ENCODE peak calls at places on chromosomes 11 and 22, in ten cellular contexts. One of them, this sample, is unnamed.

GRCh38 chr11:117186431-117186761 is 7.9 kb downstream of the SIDT2 start:
- DNase-seq in stomach: no peak
- DNase-seq in amniotic stem cell: no peak
- DNase-seq in activated CD8-positive, alpha-beta memory T cell treated with anti-CD3 and anti-CD28 coated beads, Interleukin-2, amount 50 U/mL, for 48 hours: no peak
- DNase-seq in activated gamma-delta T cell: no peak
- DNase-seq in A549: no peak
- DNase-seq in stimulated activated CD4-positive, alpha-beta T cell treated with anti-CD3 and anti-CD28 coated beads, Interleukin-4, amount 100 ng/mL, for 24 hours: no peak
- DNase-seq in T-helper 9 cell: no peak
- DNase-seq in SHP77: no peak
- DNase-seq in dermis microvascular lymphatic vessel endothelial cell: no peak
- DNase-seq in this sample: no peak

GRCh38 chr22:44142421-44143116 is 38.2 kb upstream of the PARVG start:
- DNase-seq in SHP77: no peak
- DNase-seq in activated gamma-delta T cell: no peak
- DNase-seq in stomach: no peak
- DNase-seq in A549: no peak
- DNase-seq in amniotic stem cell: no peak
- DNase-seq in dermis microvascular lymphatic vessel endothelial cell: no peak
- DNase-seq in activated CD8-positive, alpha-beta memory T cell treated with anti-CD3 and anti-CD28 coated beads, Interleukin-2, amount 50 U/mL, for 48 hours: no peak
- DNase-seq in stimulated activated CD4-positive, alpha-beta T cell treated with anti-CD3 and anti-CD28 coated beads, Interleukin-4, amount 100 ng/mL, for 24 hours: no peak
- DNase-seq in T-helper 9 cell: no peak
- DNase-seq in this sample: no peak

GRCh38 chr11:119470316-119471266 is 47.6 kb upstream of the THY1 start:
- DNase-seq in activated gamma-delta T cell: no peak
- DNase-seq in A549: no peak
- DNase-seq in stimulated activated CD4-positive, alpha-beta T cell treated with anti-CD3 and anti-CD28 coated beads, Interleukin-4, amount 100 ng/mL, for 24 hours: no peak
- DNase-seq in SHP77: no peak
- DNase-seq in T-helper 9 cell: no peak
- DNase-seq in dermis microvascular lymphatic vessel endothelial cell: no peak
- DNase-seq in activated CD8-positive, alpha-beta memory T cell treated with anti-CD3 and anti-CD28 coated beads, Interleukin-2, amount 50 U/mL, for 48 hours: peak; percentile 30
- DNase-seq in stomach: no peak
- DNase-seq in amniotic stem cell: peak; percentile 65
- DNase-seq in this sample: no peak

GRCh38 chr11:93541884-93542752 is 1.1 kb downstream of the SMCO4 start:
- DNase-seq in stomach: peak; percentile 46
- DNase-seq in activated gamma-delta T cell: no peak
- DNase-seq in T-helper 9 cell: peak; percentile 24
- DNase-seq in dermis microvascular lymphatic vessel endothelial cell: no peak
- DNase-seq in amniotic stem cell: peak; percentile 7
- DNase-seq in stimulated activated CD4-positive, alpha-beta T cell treated with anti-CD3 and anti-CD28 coated beads, Interleukin-4, amount 100 ng/mL, for 24 hours: peak; percentile 23
- DNase-seq in A549: peak; percentile 38
- DNase-seq in activated CD8-positive, alpha-beta memory T cell treated with anti-CD3 and anti-CD28 coated beads, Interleukin-2, amount 50 U/mL, for 48 hours: peak; percentile 67
- DNase-seq in SHP77: peak; percentile 52
- DNase-seq in this sample: peak; percentile 47

GRCh38 chr22:50298937-50299656 is 8.3 kb downstream of the PLXNB2 start:
- DNase-seq in dermis microvascular lymphatic vessel endothelial cell: no peak
- DNase-seq in activated CD8-positive, alpha-beta memory T cell treated with anti-CD3 and anti-CD28 coated beads, Interleukin-2, amount 50 U/mL, for 48 hours: no peak
- DNase-seq in stimulated activated CD4-positive, alpha-beta T cell treated with anti-CD3 and anti-CD28 coated beads, Interleukin-4, amount 100 ng/mL, for 24 hours: no peak
- DNase-seq in amniotic stem cell: no peak
- DNase-seq in A549: no peak
- DNase-seq in SHP77: no peak
- DNase-seq in activated gamma-delta T cell: no peak
- DNase-seq in stomach: peak; percentile 58
- DNase-seq in T-helper 9 cell: no peak
- DNase-seq in this sample: no peak

GRCh38 chr22:44574581-44575343 is 76.7 kb upstream of the RTL6 start:
- DNase-seq in A549: no peak
- DNase-seq in stimulated activated CD4-positive, alpha-beta T cell treated with anti-CD3 and anti-CD28 coated beads, Interleukin-4, amount 100 ng/mL, for 24 hours: no peak
- DNase-seq in amniotic stem cell: no peak
- DNase-seq in stomach: peak; percentile 16
- DNase-seq in T-helper 9 cell: no peak
- DNase-seq in activated gamma-delta T cell: no peak
- DNase-seq in activated CD8-positive, alpha-beta memory T cell treated with anti-CD3 and anti-CD28 coated beads, Interleukin-2, amount 50 U/mL, for 48 hours: peak; percentile 23
- DNase-seq in dermis microvascular lymphatic vessel endothelial cell: no peak
- DNase-seq in SHP77: no peak
- DNase-seq in this sample: no peak

GRCh38 chr22:20552450-20552894 is 45.1 kb downstream of the MED15 start:
- DNase-seq in SHP77: no peak
- DNase-seq in stomach: peak; percentile 52
- DNase-seq in stimulated activated CD4-positive, alpha-beta T cell treated with anti-CD3 and anti-CD28 coated beads, Interleukin-4, amount 100 ng/mL, for 24 hours: no peak
- DNase-seq in activated CD8-positive, alpha-beta memory T cell treated with anti-CD3 and anti-CD28 coated beads, Interleukin-2, amount 50 U/mL, for 48 hours: no peak
- DNase-seq in A549: no peak
- DNase-seq in T-helper 9 cell: no peak
- DNase-seq in dermis microvascular lymphatic vessel endothelial cell: no peak
- DNase-seq in amniotic stem cell: no peak
- DNase-seq in activated gamma-delta T cell: no peak
- DNase-seq in this sample: no peak

GRCh38 chr22:26298605-26299310 is 129.5 kb downstream of the SEZ6L start:
- DNase-seq in A549: no peak
- DNase-seq in T-helper 9 cell: no peak
- DNase-seq in dermis microvascular lymphatic vessel endothelial cell: no peak
- DNase-seq in activated CD8-positive, alpha-beta memory T cell treated with anti-CD3 and anti-CD28 coated beads, Interleukin-2, amount 50 U/mL, for 48 hours: no peak
- DNase-seq in activated gamma-delta T cell: no peak
- DNase-seq in stomach: no peak
- DNase-seq in SHP77: no peak
- DNase-seq in stimulated activated CD4-positive, alpha-beta T cell treated with anti-CD3 and anti-CD28 coated beads, Interleukin-4, amount 100 ng/mL, for 24 hours: no peak
- DNase-seq in amniotic stem cell: no peak
- DNase-seq in this sample: no peak

GRCh38 chr11:13462311-13462927 is 603 bp downstream of the BTBD10 start:
- DNase-seq in activated gamma-delta T cell: peak; percentile 39
- DNase-seq in amniotic stem cell: no peak
- DNase-seq in dermis microvascular lymphatic vessel endothelial cell: no peak
- DNase-seq in T-helper 9 cell: peak; percentile 53
- DNase-seq in activated CD8-positive, alpha-beta memory T cell treated with anti-CD3 and anti-CD28 coated beads, Interleukin-2, amount 50 U/mL, for 48 hours: peak; percentile 80
- DNase-seq in stomach: peak; percentile 43
- DNase-seq in SHP77: peak; percentile 28
- DNase-seq in stimulated activated CD4-positive, alpha-beta T cell treated with anti-CD3 and anti-CD28 coated beads, Interleukin-4, amount 100 ng/mL, for 24 hours: peak; percentile 61
- DNase-seq in A549: peak; percentile 63
- DNase-seq in this sample: peak; percentile 64

GRCh38 chr11:1060885-1061616 is 13.6 kb upstream of the MUC2 start:
- DNase-seq in A549: peak; percentile 83
- DNase-seq in stomach: peak; percentile 77
- DNase-seq in SHP77: no peak
- DNase-seq in amniotic stem cell: peak; percentile 81
- DNase-seq in activated CD8-positive, alpha-beta memory T cell treated with anti-CD3 and anti-CD28 coated beads, Interleukin-2, amount 50 U/mL, for 48 hours: no peak
- DNase-seq in activated gamma-delta T cell: no peak
- DNase-seq in dermis microvascular lymphatic vessel endothelial cell: peak; percentile 54
- DNase-seq in stimulated activated CD4-positive, alpha-beta T cell treated with anti-CD3 and anti-CD28 coated beads, Interleukin-4, amount 100 ng/mL, for 24 hours: no peak
- DNase-seq in T-helper 9 cell: no peak
- DNase-seq in this sample: no peak

GRCh38 chr11:62151737-62152102 is 27.9 kb downstream of the INCENP start:
- DNase-seq in stomach: peak; percentile 21
- DNase-seq in SHP77: no peak
- DNase-seq in A549: no peak
- DNase-seq in activated gamma-delta T cell: no peak
- DNase-seq in stimulated activated CD4-positive, alpha-beta T cell treated with anti-CD3 and anti-CD28 coated beads, Interleukin-4, amount 100 ng/mL, for 24 hours: no peak
- DNase-seq in dermis microvascular lymphatic vessel endothelial cell: no peak
- DNase-seq in activated CD8-positive, alpha-beta memory T cell treated with anti-CD3 and anti-CD28 coated beads, Interleukin-2, amount 50 U/mL, for 48 hours: peak; percentile 36
- DNase-seq in amniotic stem cell: no peak
- DNase-seq in T-helper 9 cell: no peak
- DNase-seq in this sample: no peak

GRCh38 chr11:12496181-12497025 is 119.0 kb downstream of the PARVA start:
- DNase-seq in SHP77: no peak
- DNase-seq in stomach: no peak
- DNase-seq in A549: no peak
- DNase-seq in stimulated activated CD4-positive, alpha-beta T cell treated with anti-CD3 and anti-CD28 coated beads, Interleukin-4, amount 100 ng/mL, for 24 hours: no peak
- DNase-seq in activated CD8-positive, alpha-beta memory T cell treated with anti-CD3 and anti-CD28 coated beads, Interleukin-2, amount 50 U/mL, for 48 hours: no peak
- DNase-seq in T-helper 9 cell: no peak
- DNase-seq in dermis microvascular lymphatic vessel endothelial cell: no peak
- DNase-seq in activated gamma-delta T cell: no peak
- DNase-seq in amniotic stem cell: no peak
- DNase-seq in this sample: no peak

GRCh38 chr11:73147771-73148681 is 5.9 kb upstream of the FCHSD2 start:
- DNase-seq in stomach: no peak
- DNase-seq in SHP77: peak; percentile 49
- DNase-seq in amniotic stem cell: no peak
- DNase-seq in A549: no peak
- DNase-seq in stimulated activated CD4-positive, alpha-beta T cell treated with anti-CD3 and anti-CD28 coated beads, Interleukin-4, amount 100 ng/mL, for 24 hours: no peak
- DNase-seq in T-helper 9 cell: no peak
- DNase-seq in activated gamma-delta T cell: no peak
- DNase-seq in dermis microvascular lymphatic vessel endothelial cell: no peak
- DNase-seq in activated CD8-positive, alpha-beta memory T cell treated with anti-CD3 and anti-CD28 coated beads, Interleukin-2, amount 50 U/mL, for 48 hours: no peak
- DNase-seq in this sample: no peak

GRCh38 chr11:82942376-82942775 is 40.8 kb downstream of the DDIAS start:
- DNase-seq in stimulated activated CD4-positive, alpha-beta T cell treated with anti-CD3 and anti-CD28 coated beads, Interleukin-4, amount 100 ng/mL, for 24 hours: no peak
- DNase-seq in A549: no peak
- DNase-seq in activated CD8-positive, alpha-beta memory T cell treated with anti-CD3 and anti-CD28 coated beads, Interleukin-2, amount 50 U/mL, for 48 hours: no peak
- DNase-seq in amniotic stem cell: no peak
- DNase-seq in activated gamma-delta T cell: no peak
- DNase-seq in stomach: no peak
- DNase-seq in SHP77: no peak
- DNase-seq in T-helper 9 cell: no peak
- DNase-seq in dermis microvascular lymphatic vessel endothelial cell: no peak
- DNase-seq in this sample: no peak

GRCh38 chr11:130157111-130157510 is 2.5 kb upstream of the ST14 start:
- DNase-seq in A549: no peak
- DNase-seq in dermis microvascular lymphatic vessel endothelial cell: no peak
- DNase-seq in amniotic stem cell: no peak
- DNase-seq in activated CD8-positive, alpha-beta memory T cell treated with anti-CD3 and anti-CD28 coated beads, Interleukin-2, amount 50 U/mL, for 48 hours: no peak
- DNase-seq in stomach: no peak
- DNase-seq in stimulated activated CD4-positive, alpha-beta T cell treated with anti-CD3 and anti-CD28 coated beads, Interleukin-4, amount 100 ng/mL, for 24 hours: no peak
- DNase-seq in T-helper 9 cell: no peak
- DNase-seq in SHP77: no peak
- DNase-seq in activated gamma-delta T cell: no peak
- DNase-seq in this sample: no peak

GRCh38 chr11:110518809-110519514 is 89.2 kb downstream of the FDX1 start:
- DNase-seq in SHP77: no peak
- DNase-seq in A549: no peak
- DNase-seq in stimulated activated CD4-positive, alpha-beta T cell treated with anti-CD3 and anti-CD28 coated beads, Interleukin-4, amount 100 ng/mL, for 24 hours: no peak
- DNase-seq in activated gamma-delta T cell: no peak
- DNase-seq in T-helper 9 cell: no peak
- DNase-seq in dermis microvascular lymphatic vessel endothelial cell: no peak
- DNase-seq in amniotic stem cell: no peak
- DNase-seq in stomach: no peak
- DNase-seq in activated CD8-positive, alpha-beta memory T cell treated with anti-CD3 and anti-CD28 coated beads, Interleukin-2, amount 50 U/mL, for 48 hours: no peak
- DNase-seq in this sample: no peak

GRCh38 chr11:85759915-85760314 is 51.0 kb downstream of the SYTL2 start:
- DNase-seq in stomach: no peak
- DNase-seq in stimulated activated CD4-positive, alpha-beta T cell treated with anti-CD3 and anti-CD28 coated beads, Interleukin-4, amount 100 ng/mL, for 24 hours: no peak
- DNase-seq in activated gamma-delta T cell: no peak
- DNase-seq in T-helper 9 cell: no peak
- DNase-seq in SHP77: no peak
- DNase-seq in activated CD8-positive, alpha-beta memory T cell treated with anti-CD3 and anti-CD28 coated beads, Interleukin-2, amount 50 U/mL, for 48 hours: no peak
- DNase-seq in dermis microvascular lymphatic vessel endothelial cell: no peak
- DNase-seq in A549: no peak
- DNase-seq in amniotic stem cell: no peak
- DNase-seq in this sample: no peak

GRCh38 chr22:46008836-46009596 is 32.1 kb upstream of the WNT7B start:
- DNase-seq in activated gamma-delta T cell: no peak
- DNase-seq in T-helper 9 cell: no peak
- DNase-seq in A549: no peak
- DNase-seq in activated CD8-positive, alpha-beta memory T cell treated with anti-CD3 and anti-CD28 coated beads, Interleukin-2, amount 50 U/mL, for 48 hours: no peak
- DNase-seq in stimulated activated CD4-positive, alpha-beta T cell treated with anti-CD3 and anti-CD28 coated beads, Interleukin-4, amount 100 ng/mL, for 24 hours: no peak
- DNase-seq in amniotic stem cell: no peak
- DNase-seq in dermis microvascular lymphatic vessel endothelial cell: no peak
- DNase-seq in SHP77: no peak
- DNase-seq in stomach: no peak
- DNase-seq in this sample: no peak

GRCh38 chr22:37244922-37245722 is 1.1 kb upstream of the RAC2 start:
- DNase-seq in activated gamma-delta T cell: no peak
- DNase-seq in A549: no peak
- DNase-seq in stimulated activated CD4-positive, alpha-beta T cell treated with anti-CD3 and anti-CD28 coated beads, Interleukin-4, amount 100 ng/mL, for 24 hours: no peak
- DNase-seq in SHP77: no peak
- DNase-seq in dermis microvascular lymphatic vessel endothelial cell: no peak
- DNase-seq in stomach: no peak
- DNase-seq in amniotic stem cell: no peak
- DNase-seq in T-helper 9 cell: no peak
- DNase-seq in activated CD8-positive, alpha-beta memory T cell treated with anti-CD3 and anti-CD28 coated beads, Interleukin-2, amount 50 U/mL, for 48 hours: peak; percentile 65
- DNase-seq in this sample: no peak

GRCh38 chr11:118430956-118431355 is 5.3 kb upstream of the KMT2A start:
- DNase-seq in activated CD8-positive, alpha-beta memory T cell treated with anti-CD3 and anti-CD28 coated beads, Interleukin-2, amount 50 U/mL, for 48 hours: no peak
- DNase-seq in SHP77: no peak
- DNase-seq in activated gamma-delta T cell: no peak
- DNase-seq in stomach: no peak
- DNase-seq in stimulated activated CD4-positive, alpha-beta T cell treated with anti-CD3 and anti-CD28 coated beads, Interleukin-4, amount 100 ng/mL, for 24 hours: no peak
- DNase-seq in T-helper 9 cell: no peak
- DNase-seq in amniotic stem cell: no peak
- DNase-seq in dermis microvascular lymphatic vessel endothelial cell: no peak
- DNase-seq in A549: no peak
- DNase-seq in this sample: no peak

GRCh38 chr11:69335461-69336386 is 41.8 kb downstream of the MYEOV start:
- DNase-seq in SHP77: peak; percentile 30
- DNase-seq in stomach: peak; percentile 16
- DNase-seq in amniotic stem cell: no peak
- DNase-seq in activated gamma-delta T cell: no peak
- DNase-seq in stimulated activated CD4-positive, alpha-beta T cell treated with anti-CD3 and anti-CD28 coated beads, Interleukin-4, amount 100 ng/mL, for 24 hours: no peak
- DNase-seq in T-helper 9 cell: no peak
- DNase-seq in activated CD8-positive, alpha-beta memory T cell treated with anti-CD3 and anti-CD28 coated beads, Interleukin-2, amount 50 U/mL, for 48 hours: peak; percentile 43
- DNase-seq in dermis microvascular lymphatic vessel endothelial cell: no peak
- DNase-seq in A549: no peak
- DNase-seq in this sample: no peak

GRCh38 chr11:65558002-65558784 is at the start of gene LTBP3:
- DNase-seq in dermis microvascular lymphatic vessel endothelial cell: peak; percentile 37
- DNase-seq in SHP77: peak; percentile 34
- DNase-seq in A549: peak; percentile 59
- DNase-seq in amniotic stem cell: no peak
- DNase-seq in stimulated activated CD4-positive, alpha-beta T cell treated with anti-CD3 and anti-CD28 coated beads, Interleukin-4, amount 100 ng/mL, for 24 hours: no peak
- DNase-seq in stomach: peak; percentile 87
- DNase-seq in activated gamma-delta T cell: peak; percentile 46
- DNase-seq in T-helper 9 cell: peak; percentile 38
- DNase-seq in activated CD8-positive, alpha-beta memory T cell treated with anti-CD3 and anti-CD28 coated beads, Interleukin-2, amount 50 U/mL, for 48 hours: no peak
- DNase-seq in this sample: no peak

GRCh38 chr11:31803813-31804438 is 7.2 kb downstream of the PAX6 start:
- DNase-seq in amniotic stem cell: no peak
- DNase-seq in activated gamma-delta T cell: no peak
- DNase-seq in SHP77: no peak
- DNase-seq in stimulated activated CD4-positive, alpha-beta T cell treated with anti-CD3 and anti-CD28 coated beads, Interleukin-4, amount 100 ng/mL, for 24 hours: no peak
- DNase-seq in stomach: no peak
- DNase-seq in dermis microvascular lymphatic vessel endothelial cell: no peak
- DNase-seq in T-helper 9 cell: no peak
- DNase-seq in A549: no peak
- DNase-seq in activated CD8-positive, alpha-beta memory T cell treated with anti-CD3 and anti-CD28 coated beads, Interleukin-2, amount 50 U/mL, for 48 hours: no peak
- DNase-seq in this sample: peak; percentile 3

GRCh38 chr11:34783816-34784317 is 132.3 kb downstream of the APIP start:
- DNase-seq in dermis microvascular lymphatic vessel endothelial cell: no peak
- DNase-seq in T-helper 9 cell: no peak
- DNase-seq in SHP77: no peak
- DNase-seq in A549: no peak
- DNase-seq in activated gamma-delta T cell: no peak
- DNase-seq in stimulated activated CD4-positive, alpha-beta T cell treated with anti-CD3 and anti-CD28 coated beads, Interleukin-4, amount 100 ng/mL, for 24 hours: no peak
- DNase-seq in activated CD8-positive, alpha-beta memory T cell treated with anti-CD3 and anti-CD28 coated beads, Interleukin-2, amount 50 U/mL, for 48 hours: no peak
- DNase-seq in amniotic stem cell: no peak
- DNase-seq in stomach: no peak
- DNase-seq in this sample: no peak

GRCh38 chr11:96162816-96163499 is 180.0 kb downstream of the MAML2 start:
- DNase-seq in amniotic stem cell: peak; percentile 79
- DNase-seq in activated gamma-delta T cell: no peak
- DNase-seq in dermis microvascular lymphatic vessel endothelial cell: peak; percentile 92
- DNase-seq in stimulated activated CD4-positive, alpha-beta T cell treated with anti-CD3 and anti-CD28 coated beads, Interleukin-4, amount 100 ng/mL, for 24 hours: no peak
- DNase-seq in stomach: no peak
- DNase-seq in A549: no peak
- DNase-seq in SHP77: no peak
- DNase-seq in activated CD8-positive, alpha-beta memory T cell treated with anti-CD3 and anti-CD28 coated beads, Interleukin-2, amount 50 U/mL, for 48 hours: no peak
- DNase-seq in T-helper 9 cell: no peak
- DNase-seq in this sample: no peak

GRCh38 chr11:123235687-123236261 is 40.7 kb upstream of the CLMP start:
- DNase-seq in SHP77: no peak
- DNase-seq in dermis microvascular lymphatic vessel endothelial cell: no peak
- DNase-seq in amniotic stem cell: no peak
- DNase-seq in activated gamma-delta T cell: no peak
- DNase-seq in T-helper 9 cell: no peak
- DNase-seq in stimulated activated CD4-positive, alpha-beta T cell treated with anti-CD3 and anti-CD28 coated beads, Interleukin-4, amount 100 ng/mL, for 24 hours: no peak
- DNase-seq in stomach: no peak
- DNase-seq in A549: no peak
- DNase-seq in activated CD8-positive, alpha-beta memory T cell treated with anti-CD3 and anti-CD28 coated beads, Interleukin-2, amount 50 U/mL, for 48 hours: no peak
- DNase-seq in this sample: no peak

GRCh38 chr11:45371251-45371749 is 85.2 kb upstream of the SYT13 start:
- DNase-seq in activated CD8-positive, alpha-beta memory T cell treated with anti-CD3 and anti-CD28 coated beads, Interleukin-2, amount 50 U/mL, for 48 hours: peak; percentile 88
- DNase-seq in amniotic stem cell: peak; percentile 20
- DNase-seq in T-helper 9 cell: peak; percentile 61
- DNase-seq in stomach: peak; percentile 65
- DNase-seq in dermis microvascular lymphatic vessel endothelial cell: peak; percentile 27
- DNase-seq in A549: peak; percentile 84
- DNase-seq in SHP77: peak; percentile 77
- DNase-seq in activated gamma-delta T cell: no peak
- DNase-seq in stimulated activated CD4-positive, alpha-beta T cell treated with anti-CD3 and anti-CD28 coated beads, Interleukin-4, amount 100 ng/mL, for 24 hours: peak; percentile 60
- DNase-seq in this sample: peak; percentile 46

GRCh38 chr11:90532125-90532524 is 309.3 kb upstream of the CHORDC1 start:
- DNase-seq in activated CD8-positive, alpha-beta memory T cell treated with anti-CD3 and anti-CD28 coated beads, Interleukin-2, amount 50 U/mL, for 48 hours: no peak
- DNase-seq in A549: no peak
- DNase-seq in stomach: no peak
- DNase-seq in stimulated activated CD4-positive, alpha-beta T cell treated with anti-CD3 and anti-CD28 coated beads, Interleukin-4, amount 100 ng/mL, for 24 hours: no peak
- DNase-seq in activated gamma-delta T cell: no peak
- DNase-seq in amniotic stem cell: no peak
- DNase-seq in SHP77: no peak
- DNase-seq in T-helper 9 cell: no peak
- DNase-seq in dermis microvascular lymphatic vessel endothelial cell: no peak
- DNase-seq in this sample: no peak